ENCODE peak calls at places on chromosomes 2 and 18, in four cellular contexts. R, Z, W and O are unnamed samples.

GRCh38 chr18:23862071-23862470 is 152.5 kb upstream of the TTC39C start:
- DNase-seq in W (peak; percentile 49), Z (no peak), R (no peak), O (no peak)

GRCh38 chr2:161068670-161069069 is 91.6 kb upstream of the TANK start:
- DNase-seq in R (no peak), W (no peak), Z (no peak), O (no peak)

GRCh38 chr2:42328148-42328833 is 32.7 kb downstream of the COX7A2L start:
- DNase-seq in R (no peak), Z (no peak), W (no peak), O (no peak)

GRCh38 chr2:134140251-134140661 is 113.6 kb upstream of the MGAT5 start:
- DNase-seq in W (no peak), Z (no peak), R (no peak), O (peak; percentile 28)

GRCh38 chr18:39913790-39914366 is 2041.2 kb upstream of the PIK3C3 start:
- DNase-seq in W (no peak), Z (no peak), R (no peak), O (no peak)

GRCh38 chr2:19835818-19836281 is 65.9 kb downstream of the TTC32 start:
- DNase-seq in R (no peak), W (no peak), Z (no peak), O (no peak)

GRCh38 chr2:96164459-96165184 is 19.4 kb upstream of the DUSP2 start:
- DNase-seq in W (no peak), Z (no peak), R (no peak), O (no peak)

GRCh38 chr2:178280261-178280852 is 86.0 kb downstream of the OSBPL6 start:
- DNase-seq in Z (no peak), W (no peak), R (no peak), O (peak; percentile 51)

GRCh38 chr2:48315847-48316194 is 214.1 kb upstream of the STON1 start:
- DNase-seq in W (no peak), Z (no peak), R (no peak), O (no peak)

GRCh38 chr2:69255760-69256159 is 131.3 kb downstream of the GFPT1 start:
- DNase-seq in R (no peak), W (no peak), Z (no peak), O (no peak)

GRCh38 chr2:37506407-37507068 is 162.1 kb downstream of the QPCT start:
- DNase-seq in R (no peak), W (peak; percentile 24), Z (no peak), O (peak; percentile 23)

GRCh38 chr18:371616-371998 is 103.8 kb upstream of the THOC1 start:
- DNase-seq in R (no peak), W (no peak), Z (no peak), O (no peak)

GRCh38 chr2:39375917-39376316 is 61.2 kb downstream of the MAP4K3 start:
- DNase-seq in R (no peak), Z (no peak), W (no peak), O (no peak)

GRCh38 chr2:45821558-45822271 is 170.2 kb downstream of the PRKCE start:
- DNase-seq in R (peak; percentile 86), Z (no peak), W (no peak), O (peak; percentile 27)

GRCh38 chr2:139394801-139395200 is 614.6 kb upstream of the NXPH2 start:
- DNase-seq in Z (no peak), W (no peak), R (no peak), O (no peak)

GRCh38 chr2:210072922-210073509 is 70.6 kb downstream of the RPE start:
- DNase-seq in Z (no peak), R (no peak), W (peak; percentile 14), O (no peak)

GRCh38 chr2:109348645-109349554 is 219.9 kb downstream of the SH3RF3 start:
- DNase-seq in R (no peak), W (no peak), Z (peak; percentile 30), O (no peak)

GRCh38 chr2:226767056-226767813 is 32.4 kb downstream of the IRS1 start:
- DNase-seq in Z (no peak), W (no peak), R (no peak), O (peak; percentile 38)

GRCh38 chr18:59996370-59996966 is 96.7 kb downstream of the PMAIP1 start:
- DNase-seq in Z (no peak), R (no peak), W (peak; percentile 22), O (no peak)

GRCh38 chr18:36655894-36656293 is 172.9 kb downstream of the TPGS2 start:
- DNase-seq in W (no peak), Z (no peak), R (no peak), O (no peak)

GRCh38 chr2:231162036-231162345 is 36.4 kb upstream of the ARMC9 start:
- DNase-seq in W (peak; percentile 96), R (no peak), Z (no peak), O (no peak)

GRCh38 chr2:54977149-54977548 is 73.1 kb downstream of the RTN4 start:
- DNase-seq in W (no peak), R (no peak), Z (no peak), O (no peak)